ENCODE peak calls at places on chromosome 1, in six cellular contexts. One of them, this sample, is unnamed.

GRCh38 chr1:201223852-201224670 is 33.4 kb downstream of the IGFN1 start:
- DNase-seq in CD4-positive, alpha-beta T cell: no peak
- DNase-seq in heart right ventricle: no peak
- DNase-seq in fibroblast of lung: no peak
- DNase-seq in esophagus squamous epithelium: no peak
- DNase-seq in fibroblast of the aortic adventitia: no peak
- DNase-seq in this sample: no peak

GRCh38 chr1:7628273-7628672 is 142.8 kb upstream of the VAMP3 start:
- DNase-seq in CD4-positive, alpha-beta T cell: no peak
- DNase-seq in heart right ventricle: no peak
- DNase-seq in fibroblast of lung: no peak
- DNase-seq in esophagus squamous epithelium: no peak
- DNase-seq in fibroblast of the aortic adventitia: no peak
- DNase-seq in this sample: no peak

GRCh38 chr1:214123061-214123784 is 135.4 kb downstream of the PROX1 start:
- DNase-seq in CD4-positive, alpha-beta T cell: peak; percentile 4
- DNase-seq in heart right ventricle: no peak
- DNase-seq in fibroblast of lung: peak; percentile 64
- DNase-seq in esophagus squamous epithelium: no peak
- DNase-seq in fibroblast of the aortic adventitia: peak; percentile 72
- DNase-seq in this sample: no peak

GRCh38 chr1:58824753-58825389 is 41.0 kb upstream of the JUN start:
- DNase-seq in CD4-positive, alpha-beta T cell: no peak
- DNase-seq in heart right ventricle: peak; percentile 50
- DNase-seq in fibroblast of lung: no peak
- DNase-seq in esophagus squamous epithelium: no peak
- DNase-seq in fibroblast of the aortic adventitia: no peak
- DNase-seq in this sample: peak; percentile 34

GRCh38 chr1:41486053-41486891 is 1.8 kb upstream of the EDN2 start:
- DNase-seq in CD4-positive, alpha-beta T cell: no peak
- DNase-seq in heart right ventricle: no peak
- DNase-seq in fibroblast of lung: peak; percentile 91
- DNase-seq in esophagus squamous epithelium: no peak
- DNase-seq in fibroblast of the aortic adventitia: no peak
- DNase-seq in this sample: no peak

GRCh38 chr1:79043506-79043905 is 37.0 kb upstream of the ADGRL4 start:
- DNase-seq in CD4-positive, alpha-beta T cell: no peak
- DNase-seq in heart right ventricle: no peak
- DNase-seq in fibroblast of lung: peak; percentile 75
- DNase-seq in esophagus squamous epithelium: no peak
- DNase-seq in fibroblast of the aortic adventitia: peak; percentile 87
- DNase-seq in this sample: no peak

GRCh38 chr1:117501275-117501674 is 104.6 kb upstream of the TENT5C start:
- DNase-seq in CD4-positive, alpha-beta T cell: no peak
- DNase-seq in heart right ventricle: no peak
- DNase-seq in fibroblast of lung: peak; percentile 76
- DNase-seq in esophagus squamous epithelium: no peak
- DNase-seq in fibroblast of the aortic adventitia: peak; percentile 29
- DNase-seq in this sample: no peak

GRCh38 chr1:60972841-60973364 is 109.5 kb upstream of the NFIA start:
- DNase-seq in CD4-positive, alpha-beta T cell: no peak
- DNase-seq in heart right ventricle: no peak
- DNase-seq in fibroblast of lung: peak; percentile 91
- DNase-seq in esophagus squamous epithelium: no peak
- DNase-seq in fibroblast of the aortic adventitia: peak; percentile 84
- DNase-seq in this sample: no peak

GRCh38 chr1:93822710-93823425 is 56.1 kb downstream of the DNTTIP2 start:
- DNase-seq in CD4-positive, alpha-beta T cell: no peak
- DNase-seq in heart right ventricle: no peak
- DNase-seq in fibroblast of lung: no peak
- DNase-seq in esophagus squamous epithelium: no peak
- DNase-seq in fibroblast of the aortic adventitia: no peak
- DNase-seq in this sample: no peak

GRCh38 chr1:70146488-70146887 is 58.9 kb downstream of the LRRC40 start:
- DNase-seq in CD4-positive, alpha-beta T cell: no peak
- DNase-seq in heart right ventricle: no peak
- DNase-seq in fibroblast of lung: peak; percentile 36
- DNase-seq in esophagus squamous epithelium: no peak
- DNase-seq in fibroblast of the aortic adventitia: no peak
- DNase-seq in this sample: no peak

GRCh38 chr1:70140343-70140742 is 65.0 kb downstream of the LRRC40 start:
- DNase-seq in CD4-positive, alpha-beta T cell: no peak
- DNase-seq in heart right ventricle: no peak
- DNase-seq in fibroblast of lung: peak; percentile 59
- DNase-seq in esophagus squamous epithelium: no peak
- DNase-seq in fibroblast of the aortic adventitia: peak; percentile 94
- DNase-seq in this sample: no peak

GRCh38 chr1:70143052-70143659 is 62.2 kb downstream of the LRRC40 start:
- DNase-seq in CD4-positive, alpha-beta T cell: no peak
- DNase-seq in heart right ventricle: no peak
- DNase-seq in fibroblast of lung: peak; percentile 38
- DNase-seq in esophagus squamous epithelium: no peak
- DNase-seq in fibroblast of the aortic adventitia: peak; percentile 73
- DNase-seq in this sample: no peak

GRCh38 chr1:70140894-70141293 is 64.5 kb downstream of the LRRC40 start:
- DNase-seq in CD4-positive, alpha-beta T cell: no peak
- DNase-seq in heart right ventricle: no peak
- DNase-seq in fibroblast of lung: peak; percentile 49
- DNase-seq in esophagus squamous epithelium: no peak
- DNase-seq in fibroblast of the aortic adventitia: peak; percentile 24
- DNase-seq in this sample: no peak

GRCh38 chr1:70142120-70142519 is 63.3 kb downstream of the LRRC40 start:
- DNase-seq in CD4-positive, alpha-beta T cell: no peak
- DNase-seq in heart right ventricle: no peak
- DNase-seq in fibroblast of lung: peak; percentile 8
- DNase-seq in esophagus squamous epithelium: no peak
- DNase-seq in fibroblast of the aortic adventitia: peak; percentile 72
- DNase-seq in this sample: no peak
- TF ChIP-seq CTCF in CD4-positive, alpha-beta T cell: no peak
- TF ChIP-seq CTCF in heart right ventricle: peak; percentile 32
- TF ChIP-seq CTCF in fibroblast of lung: peak; percentile 32
- TF ChIP-seq CTCF in esophagus squamous epithelium: no peak
- TF ChIP-seq CTCF in fibroblast of the aortic adventitia: peak; percentile 56
- TF ChIP-seq CTCF in this sample: peak; percentile 37

GRCh38 chr1:204256531-204256930 is 42.7 kb upstream of the GOLT1A start:
- DNase-seq in CD4-positive, alpha-beta T cell: no peak
- DNase-seq in heart right ventricle: no peak
- DNase-seq in fibroblast of lung: no peak
- DNase-seq in esophagus squamous epithelium: no peak
- DNase-seq in fibroblast of the aortic adventitia: no peak
- DNase-seq in this sample: no peak

GRCh38 chr1:204259196-204259595 is 45.4 kb upstream of the GOLT1A start:
- DNase-seq in CD4-positive, alpha-beta T cell: no peak
- DNase-seq in heart right ventricle: no peak
- DNase-seq in fibroblast of lung: no peak
- DNase-seq in esophagus squamous epithelium: no peak
- DNase-seq in fibroblast of the aortic adventitia: no peak
- DNase-seq in this sample: no peak

GRCh38 chr1:204257446-204257845 is 43.7 kb upstream of the GOLT1A start:
- DNase-seq in CD4-positive, alpha-beta T cell: no peak
- DNase-seq in heart right ventricle: no peak
- DNase-seq in fibroblast of lung: no peak
- DNase-seq in esophagus squamous epithelium: no peak
- DNase-seq in fibroblast of the aortic adventitia: no peak
- DNase-seq in this sample: no peak

GRCh38 chr1:204259782-204260181 is 46.0 kb upstream of the GOLT1A start:
- DNase-seq in CD4-positive, alpha-beta T cell: no peak
- DNase-seq in heart right ventricle: no peak
- DNase-seq in fibroblast of lung: no peak
- DNase-seq in esophagus squamous epithelium: no peak
- DNase-seq in fibroblast of the aortic adventitia: no peak
- DNase-seq in this sample: no peak

DNA sequence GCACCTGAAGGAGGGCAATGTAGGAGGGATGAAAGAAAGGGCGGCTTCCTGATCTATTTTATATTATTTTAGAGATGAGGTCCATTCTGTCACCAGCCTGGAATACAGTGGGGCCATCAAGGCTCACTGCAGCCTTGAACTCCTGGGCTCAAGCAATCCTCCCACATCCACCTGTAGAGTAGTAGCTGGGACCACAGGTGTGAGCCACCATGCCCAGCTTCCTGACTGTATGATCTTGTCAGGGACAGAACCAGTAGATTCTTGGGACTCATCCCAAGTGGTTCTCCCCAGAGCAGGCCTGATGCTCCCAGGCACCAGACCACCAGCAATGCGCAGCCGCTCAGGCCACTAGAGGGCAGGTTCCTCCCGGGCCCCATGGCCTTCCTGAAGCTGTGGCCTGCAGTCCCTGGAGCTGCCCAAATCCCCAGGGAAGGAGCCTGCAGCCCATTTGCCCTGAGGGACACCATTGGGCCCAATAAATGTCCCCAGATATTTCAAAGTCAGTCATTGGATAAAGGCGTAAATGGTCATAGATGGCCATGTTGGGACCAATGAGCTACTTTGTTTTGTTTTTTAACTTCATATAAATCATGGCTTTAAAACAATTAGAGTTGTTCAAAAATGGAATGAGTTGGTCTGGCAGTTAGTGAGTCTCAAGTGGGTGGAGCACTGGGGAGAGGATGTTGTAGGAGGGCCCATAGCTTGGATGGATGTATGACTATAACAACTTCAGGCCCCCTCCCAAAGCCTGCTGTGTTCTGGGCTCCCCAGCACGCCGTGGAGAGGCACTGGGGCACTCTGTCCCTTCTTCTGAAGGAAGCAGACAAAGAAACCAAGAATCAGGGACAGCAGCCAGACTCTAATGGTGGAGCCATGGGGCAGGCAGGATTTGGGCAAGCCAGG is 44.7 kb upstream of the GOLT1A start:
- DNase-seq in CD4-positive, alpha-beta T cell: peak; percentile 9
- DNase-seq in heart right ventricle: peak; percentile 64
- DNase-seq in fibroblast of lung: peak; percentile 48
- DNase-seq in esophagus squamous epithelium: no peak
- DNase-seq in fibroblast of the aortic adventitia: peak; percentile 41
- DNase-seq in this sample: peak; percentile 56
- TF ChIP-seq CTCF in CD4-positive, alpha-beta T cell: peak; percentile 34
- TF ChIP-seq CTCF in heart right ventricle: peak; percentile 71
- TF ChIP-seq CTCF in fibroblast of lung: peak; percentile 81
- TF ChIP-seq CTCF in esophagus squamous epithelium: peak; percentile 73
- TF ChIP-seq CTCF in fibroblast of the aortic adventitia: peak; percentile 70
- TF ChIP-seq CTCF in this sample: peak; percentile 80

DNA sequence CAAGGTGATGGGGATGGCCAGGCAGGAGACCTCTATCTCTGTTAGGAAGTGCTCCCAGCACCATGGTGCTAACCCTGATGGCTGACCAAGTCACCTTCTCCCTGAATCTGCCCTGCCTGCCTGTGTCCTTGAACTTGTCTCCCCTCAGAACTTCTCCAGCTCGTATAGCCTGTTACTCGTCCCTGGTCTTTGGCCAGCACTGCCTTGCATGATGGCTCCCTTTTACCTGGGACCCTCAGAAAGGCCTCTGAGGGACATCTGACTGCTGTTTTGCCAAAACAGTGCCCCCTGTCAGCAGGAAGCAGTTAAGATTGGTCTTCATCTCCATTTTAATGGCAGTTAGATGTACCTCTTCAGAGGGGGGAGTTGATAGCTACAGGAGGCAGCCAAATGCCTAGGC is 148.3 kb downstream of the RHOU start:
- DNase-seq in CD4-positive, alpha-beta T cell: no peak
- DNase-seq in heart right ventricle: no peak
- DNase-seq in fibroblast of lung: no peak
- DNase-seq in esophagus squamous epithelium: no peak
- DNase-seq in fibroblast of the aortic adventitia: no peak
- DNase-seq in this sample: no peak
- TF ChIP-seq CTCF in CD4-positive, alpha-beta T cell: no peak
- TF ChIP-seq CTCF in heart right ventricle: no peak
- TF ChIP-seq CTCF in fibroblast of lung: no peak
- TF ChIP-seq CTCF in esophagus squamous epithelium: no peak
- TF ChIP-seq CTCF in fibroblast of the aortic adventitia: no peak
- TF ChIP-seq CTCF in this sample: no peak

GRCh38 chr1:234118911-234119310 is 214.4 kb downstream of the SLC35F3 start:
- DNase-seq in CD4-positive, alpha-beta T cell: no peak
- DNase-seq in heart right ventricle: no peak
- DNase-seq in fibroblast of lung: no peak
- DNase-seq in esophagus squamous epithelium: no peak
- DNase-seq in fibroblast of the aortic adventitia: no peak
- DNase-seq in this sample: no peak

GRCh38 chr1:234109840-234110239 is 205.4 kb downstream of the SLC35F3 start:
- DNase-seq in CD4-positive, alpha-beta T cell: no peak
- DNase-seq in heart right ventricle: no peak
- DNase-seq in fibroblast of lung: no peak
- DNase-seq in esophagus squamous epithelium: no peak
- DNase-seq in fibroblast of the aortic adventitia: no peak
- DNase-seq in this sample: no peak

GRCh38 chr1:234111458-234112142 is 207.1 kb downstream of the SLC35F3 start:
- DNase-seq in CD4-positive, alpha-beta T cell: no peak
- DNase-seq in heart right ventricle: peak; percentile 27
- DNase-seq in fibroblast of lung: peak; percentile 40
- DNase-seq in esophagus squamous epithelium: no peak
- DNase-seq in fibroblast of the aortic adventitia: no peak
- DNase-seq in this sample: peak; percentile 33

GRCh38 chr1:234120327-234120944 is 216.0 kb downstream of the SLC35F3 start:
- DNase-seq in CD4-positive, alpha-beta T cell: no peak
- DNase-seq in heart right ventricle: no peak
- DNase-seq in fibroblast of lung: no peak
- DNase-seq in esophagus squamous epithelium: no peak
- DNase-seq in fibroblast of the aortic adventitia: no peak
- DNase-seq in this sample: no peak

GRCh38 chr1:234114648-234115307 is 210.3 kb downstream of the SLC35F3 start:
- DNase-seq in CD4-positive, alpha-beta T cell: peak; percentile 6
- DNase-seq in heart right ventricle: no peak
- DNase-seq in fibroblast of lung: peak; percentile 50
- DNase-seq in esophagus squamous epithelium: no peak
- DNase-seq in fibroblast of the aortic adventitia: peak; percentile 75
- DNase-seq in this sample: no peak
- TF ChIP-seq CTCF in CD4-positive, alpha-beta T cell: peak; percentile 88
- TF ChIP-seq CTCF in heart right ventricle: peak; percentile 67
- TF ChIP-seq CTCF in fibroblast of lung: peak; percentile 67
- TF ChIP-seq CTCF in esophagus squamous epithelium: peak; percentile 68
- TF ChIP-seq CTCF in fibroblast of the aortic adventitia: peak; percentile 61
- TF ChIP-seq CTCF in this sample: peak; percentile 73